ENCODE peak calls at places on chromosomes 5 and 9, in nine cellular contexts. Y is stimulated activated CD8-positive, alpha-beta memory T cell treated with anti-CD3 and anti-CD28 coated beads, Interleukin-4, amount 100 ng/mL, for 48 hours; R is type B pancreatic cell; B is T-helper 2 cell; T is WTC11; L is SK-N-DZ; F is left ventricle myocardium inferior; W is HT1080; V is caudate nucleus. D is an unnamed sample.

GRCh38 chr9:131546336-131547084 is 1.2 kb downstream of the PRRT1B start:
- DNase-seq in W (no peak), B (no peak), F (no peak), R (no peak), L (peak; percentile 63), V (no peak), Y (no peak), T (peak; percentile 69), D (no peak)

GRCh38 chr9:6680797-6681146 is 35.2 kb upstream of the GLDC start:
- DNase-seq in R (no peak), Y (peak; percentile 83), B (peak; percentile 35), W (no peak), F (peak; percentile 58), T (peak; percentile 64), L (no peak), V (no peak), D (no peak)

GRCh38 chr9:76691761-76692313 is 72.4 kb upstream of the PCA3 start:
- DNase-seq in V (peak; percentile 65), L (no peak), R (no peak), F (no peak), W (no peak), T (no peak), Y (no peak), B (no peak), D (no peak)

GRCh38 chr5:173903396-173904140 is 15.4 kb downstream of the CPEB4 start:
- DNase-seq in L (no peak), F (no peak), Y (no peak), B (no peak), R (no peak), V (no peak), T (no peak), W (no peak), D (no peak)

GRCh38 chr9:101093620-101094019 is 65.1 kb downstream of the PLPPR1 start:
- DNase-seq in F (no peak), L (no peak), V (no peak), T (no peak), R (no peak), W (peak; percentile 74), B (no peak), Y (no peak), D (peak; percentile 69)

GRCh38 chr5:10653033-10653432 is 89.2 kb downstream of the ANKRD33B start:
- DNase-seq in V (no peak), L (no peak), W (no peak), Y (no peak), B (no peak), F (peak; percentile 80), R (no peak), T (no peak), D (no peak)

GRCh38 chr5:154642499-154643245 is 112.5 kb upstream of the LARP1 start:
- DNase-seq in T (no peak), F (no peak), L (peak; percentile 64), Y (no peak), R (no peak), W (peak; percentile 49), V (no peak), B (no peak), D (no peak)

GRCh38 chr5:153222956-153223355 is 267.5 kb upstream of the GRIA1 start:
- DNase-seq in F (no peak), R (no peak), B (no peak), L (no peak), W (peak; percentile 80), Y (no peak), T (no peak), V (no peak), D (no peak)

GRCh38 chr9:94726495-94727191 is at the start of gene AOPEP:
- DNase-seq in B (peak; percentile 98), L (peak; percentile 92), R (peak; percentile 99), F (peak; percentile 99), T (peak; percentile 99), W (peak; percentile 94), Y (peak; percentile 100), V (peak; percentile 91), D (no peak)

GRCh38 chr5:1744393-1745189 is 55.0 kb downstream of the MRPL36 start:
- DNase-seq in Y (no peak), F (no peak), V (no peak), W (no peak), L (no peak), B (no peak), R (peak; percentile 42), T (peak; percentile 6), D (no peak)

GRCh38 chr5:32109236-32109635 is 64.9 kb downstream of the GOLPH3 start:
- DNase-seq in R (no peak), F (no peak), L (no peak), W (no peak), T (no peak), V (no peak), Y (no peak), B (no peak), D (no peak)

GRCh38 chr9:18490591-18491370 is 16.8 kb downstream of the ADAMTSL1 start:
- DNase-seq in R (no peak), V (no peak), L (no peak), T (no peak), W (peak; percentile 100), B (no peak), F (no peak), Y (no peak), D (peak; percentile 95)

GRCh38 chr5:56414056-56414455 is 180.9 kb upstream of the ANKRD55 start:
- DNase-seq in B (no peak), V (no peak), L (no peak), F (no peak), Y (no peak), T (no peak), W (no peak), R (no peak), D (no peak)

GRCh38 chr9:136718463-136719211 is 6.3 kb downstream of the DIPK1B start:
- DNase-seq in B (no peak), T (no peak), V (no peak), W (no peak), F (no peak), R (no peak), Y (no peak), L (no peak), D (no peak)

GRCh38 chr9:113461285-113461684 is 2.2 kb upstream of the RGS3 start:
- DNase-seq in V (no peak), B (no peak), F (no peak), Y (no peak), R (no peak), L (no peak), T (no peak), W (no peak), D (no peak)

GRCh38 chr9:112186695-112187094 is 11.6 kb upstream of the SUSD1 start:
- DNase-seq in W (no peak), T (no peak), L (no peak), Y (no peak), V (no peak), R (no peak), F (no peak), B (no peak), D (no peak)

GRCh38 chr9:23669776-23670175 is 156.3 kb downstream of the ELAVL2 start:
- DNase-seq in Y (no peak), W (no peak), R (no peak), V (no peak), B (no peak), L (no peak), T (no peak), F (no peak), D (no peak)

GRCh38 chr9:111691686-111692329 is 30.4 kb downstream of the GNG10 start:
- DNase-seq in R (no peak), V (no peak), B (no peak), L (peak; percentile 46), W (peak; percentile 40), Y (no peak), F (no peak), T (no peak), D (no peak)

GRCh38 chr5:156330141-156330870 is 3.3 kb downstream of the SGCD start:
- DNase-seq in R (no peak), L (no peak), T (no peak), F (no peak), Y (no peak), W (peak; percentile 4), V (no peak), B (no peak), D (no peak)

GRCh38 chr5:128305341-128305740 is 221.8 kb downstream of the SLC12A2 start:
- DNase-seq in L (no peak), V (no peak), R (no peak), W (no peak), T (no peak), F (no peak), B (no peak), Y (no peak), D (no peak)

GRCh38 chr9:91978739-91979414 is 28.8 kb upstream of the ROR2 start:
- DNase-seq in L (no peak), F (no peak), T (peak; percentile 53), W (peak; percentile 64), B (no peak), Y (no peak), V (no peak), R (no peak), D (no peak)

GRCh38 chr5:141919218-141920129 is 4.2 kb upstream of the DELE1 start:
- DNase-seq in Y (no peak), W (no peak), V (no peak), R (no peak), T (no peak), B (no peak), F (no peak), L (no peak), D (no peak)

GRCh38 chr5:2754621-2755370 is 3.3 kb upstream of the IRX2 start:
- DNase-seq in T (peak; percentile 57), R (no peak), L (no peak), V (no peak), Y (no peak), B (no peak), W (no peak), F (no peak), D (no peak)